ENCODE peak calls at places on chromosome 2, in nine cellular contexts. One of them, this sample, is unnamed.

GRCh38 chr2:2059199-2059598 is 271.9 kb downstream of the MYT1L start:
- DNase-seq in sigmoid colon: no peak
- DNase-seq in AG10803: no peak
- DNase-seq in dorsolateral prefrontal cortex: no peak
- DNase-seq in HFF-Myc: no peak
- DNase-seq in lower leg skin: no peak
- DNase-seq in fibroblast of mammary gland: no peak
- DNase-seq in brain microvascular endothelial cell: no peak
- DNase-seq in heart left ventricle: no peak
- DNase-seq in this sample: no peak

GRCh38 chr2:197181491-197181890 is 129.1 kb downstream of the ANKRD44 start:
- DNase-seq in fibroblast of mammary gland: peak; percentile 74
- DNase-seq in dorsolateral prefrontal cortex: no peak
- DNase-seq in HFF-Myc: no peak
- DNase-seq in lower leg skin: no peak
- DNase-seq in sigmoid colon: no peak
- DNase-seq in heart left ventricle: no peak
- DNase-seq in AG10803: no peak
- DNase-seq in brain microvascular endothelial cell: peak; percentile 60
- DNase-seq in this sample: no peak

GRCh38 chr2:238866656-238867277 is 18.9 kb downstream of the TWIST2 start:
- DNase-seq in lower leg skin: no peak
- DNase-seq in brain microvascular endothelial cell: no peak
- DNase-seq in AG10803: no peak
- DNase-seq in sigmoid colon: no peak
- DNase-seq in heart left ventricle: no peak
- DNase-seq in dorsolateral prefrontal cortex: no peak
- DNase-seq in HFF-Myc: no peak
- DNase-seq in fibroblast of mammary gland: no peak
- DNase-seq in this sample: no peak

GRCh38 chr2:14587119-14587518 is 45.4 kb upstream of the LRATD1 start:
- DNase-seq in fibroblast of mammary gland: no peak
- DNase-seq in AG10803: peak; percentile 48
- DNase-seq in dorsolateral prefrontal cortex: no peak
- DNase-seq in lower leg skin: no peak
- DNase-seq in sigmoid colon: no peak
- DNase-seq in HFF-Myc: no peak
- DNase-seq in heart left ventricle: no peak
- DNase-seq in brain microvascular endothelial cell: peak; percentile 1
- DNase-seq in this sample: no peak

GRCh38 chr2:138421971-138422335 is 79.6 kb upstream of the SPOPL start:
- DNase-seq in lower leg skin: peak; percentile 43
- DNase-seq in fibroblast of mammary gland: peak; percentile 74
- DNase-seq in HFF-Myc: no peak
- DNase-seq in AG10803: peak; percentile 83
- DNase-seq in brain microvascular endothelial cell: peak; percentile 53
- DNase-seq in dorsolateral prefrontal cortex: no peak
- DNase-seq in sigmoid colon: no peak
- DNase-seq in heart left ventricle: no peak
- DNase-seq in this sample: peak; percentile 57

GRCh38 chr2:172976076-172976579 is 99.5 kb upstream of the MAP3K20 start:
- DNase-seq in dorsolateral prefrontal cortex: no peak
- DNase-seq in fibroblast of mammary gland: no peak
- DNase-seq in HFF-Myc: no peak
- DNase-seq in heart left ventricle: no peak
- DNase-seq in AG10803: no peak
- DNase-seq in brain microvascular endothelial cell: no peak
- DNase-seq in sigmoid colon: no peak
- DNase-seq in lower leg skin: no peak
- DNase-seq in this sample: no peak

GRCh38 chr2:96143848-96144480 is 1.3 kb downstream of the DUSP2 start:
- DNase-seq in HFF-Myc: no peak
- DNase-seq in lower leg skin: no peak
- DNase-seq in brain microvascular endothelial cell: no peak
- DNase-seq in heart left ventricle: no peak
- DNase-seq in fibroblast of mammary gland: no peak
- DNase-seq in dorsolateral prefrontal cortex: peak; percentile 53
- DNase-seq in AG10803: no peak
- DNase-seq in sigmoid colon: peak; percentile 59
- DNase-seq in this sample: no peak

GRCh38 chr2:158629116-158629515 is 166.0 kb upstream of the DAPL1 start:
- DNase-seq in brain microvascular endothelial cell: no peak
- DNase-seq in sigmoid colon: no peak
- DNase-seq in HFF-Myc: no peak
- DNase-seq in lower leg skin: no peak
- DNase-seq in dorsolateral prefrontal cortex: no peak
- DNase-seq in AG10803: no peak
- DNase-seq in fibroblast of mammary gland: no peak
- DNase-seq in heart left ventricle: no peak
- DNase-seq in this sample: no peak

GRCh38 chr2:24237313-24237712 is 62.5 kb downstream of the FAM228A start:
- DNase-seq in lower leg skin: no peak
- DNase-seq in sigmoid colon: no peak
- DNase-seq in heart left ventricle: no peak
- DNase-seq in fibroblast of mammary gland: no peak
- DNase-seq in dorsolateral prefrontal cortex: no peak
- DNase-seq in AG10803: no peak
- DNase-seq in brain microvascular endothelial cell: no peak
- DNase-seq in HFF-Myc: no peak
- DNase-seq in this sample: no peak

GRCh38 chr2:240310645-240311044 is 124.8 kb upstream of the GPC1 start:
- DNase-seq in heart left ventricle: no peak
- DNase-seq in fibroblast of mammary gland: no peak
- DNase-seq in dorsolateral prefrontal cortex: no peak
- DNase-seq in brain microvascular endothelial cell: no peak
- DNase-seq in sigmoid colon: no peak
- DNase-seq in HFF-Myc: no peak
- DNase-seq in AG10803: no peak
- DNase-seq in lower leg skin: no peak
- DNase-seq in this sample: no peak

GRCh38 chr2:10221976-10222870 is 80.5 kb upstream of the HPCAL1 start:
- DNase-seq in HFF-Myc: no peak
- DNase-seq in AG10803: no peak
- DNase-seq in sigmoid colon: no peak
- DNase-seq in dorsolateral prefrontal cortex: no peak
- DNase-seq in heart left ventricle: no peak
- DNase-seq in brain microvascular endothelial cell: no peak
- DNase-seq in lower leg skin: no peak
- DNase-seq in fibroblast of mammary gland: no peak
- DNase-seq in this sample: no peak

GRCh38 chr2:10224734-10225133 is 78.0 kb upstream of the HPCAL1 start:
- DNase-seq in heart left ventricle: no peak
- DNase-seq in fibroblast of mammary gland: no peak
- DNase-seq in lower leg skin: no peak
- DNase-seq in AG10803: no peak
- DNase-seq in dorsolateral prefrontal cortex: no peak
- DNase-seq in HFF-Myc: no peak
- DNase-seq in brain microvascular endothelial cell: no peak
- DNase-seq in sigmoid colon: no peak
- DNase-seq in this sample: no peak

GRCh38 chr2:10225291-10226031 is 77.2 kb upstream of the HPCAL1 start:
- DNase-seq in dorsolateral prefrontal cortex: peak; percentile 43
- DNase-seq in brain microvascular endothelial cell: no peak
- DNase-seq in HFF-Myc: no peak
- DNase-seq in fibroblast of mammary gland: no peak
- DNase-seq in AG10803: no peak
- DNase-seq in lower leg skin: no peak
- DNase-seq in heart left ventricle: no peak
- DNase-seq in sigmoid colon: peak; percentile 47
- DNase-seq in this sample: no peak

GRCh38 chr2:10223471-10223870 is 79.2 kb upstream of the HPCAL1 start:
- DNase-seq in lower leg skin: no peak
- DNase-seq in heart left ventricle: no peak
- DNase-seq in fibroblast of mammary gland: no peak
- DNase-seq in HFF-Myc: no peak
- DNase-seq in dorsolateral prefrontal cortex: peak; percentile 28
- DNase-seq in brain microvascular endothelial cell: no peak
- DNase-seq in AG10803: no peak
- DNase-seq in sigmoid colon: no peak
- DNase-seq in this sample: no peak

DNA sequence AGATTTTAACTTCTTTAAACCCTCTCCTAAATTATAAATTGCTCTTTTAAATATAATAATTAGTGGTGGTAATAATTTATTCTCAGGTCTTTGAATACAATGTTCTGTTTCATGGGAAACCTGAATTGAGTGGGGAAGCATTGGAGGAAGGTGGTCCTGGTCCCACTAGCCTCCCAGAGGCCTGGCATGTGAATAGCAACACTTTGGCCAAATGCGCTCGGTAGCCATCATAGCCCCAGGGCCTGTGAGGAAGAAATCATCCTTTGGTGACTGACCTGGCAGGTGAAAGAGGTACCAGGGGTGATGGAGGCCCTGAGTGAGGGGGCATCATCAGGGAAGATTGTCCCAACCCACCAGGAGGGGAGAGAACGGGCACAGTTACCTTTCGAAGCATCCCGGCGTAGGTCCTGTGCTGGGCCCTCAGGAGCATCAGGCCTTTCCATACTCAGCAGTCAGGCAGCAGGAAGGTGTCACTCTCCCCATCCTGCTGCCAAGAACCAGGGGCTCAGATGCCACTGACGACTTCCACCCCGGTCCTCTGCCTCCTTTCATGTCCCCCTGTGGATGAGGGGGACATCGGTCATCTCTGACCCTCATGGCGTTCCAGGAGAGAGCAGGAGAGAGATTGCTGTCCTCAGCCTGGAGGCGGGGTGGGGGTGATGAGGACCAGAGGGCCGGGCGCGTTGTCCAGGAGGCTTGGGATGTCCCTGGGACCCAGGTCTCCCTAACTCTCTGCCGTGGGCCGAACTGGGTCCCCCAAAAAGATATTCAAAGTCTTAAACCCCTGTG is 78.6 kb upstream of the HPCAL1 start:
- DNase-seq in fibroblast of mammary gland: no peak
- DNase-seq in lower leg skin: no peak
- DNase-seq in dorsolateral prefrontal cortex: peak; percentile 20
- DNase-seq in sigmoid colon: no peak
- DNase-seq in AG10803: no peak
- DNase-seq in HFF-Myc: no peak
- DNase-seq in heart left ventricle: no peak
- DNase-seq in brain microvascular endothelial cell: no peak
- DNase-seq in this sample: no peak
- TF ChIP-seq CTCF in fibroblast of mammary gland: no peak
- TF ChIP-seq CTCF in lower leg skin: no peak
- TF ChIP-seq CTCF in dorsolateral prefrontal cortex: no peak
- TF ChIP-seq CTCF in sigmoid colon: no peak
- TF ChIP-seq CTCF in AG10803: no peak
- TF ChIP-seq CTCF in HFF-Myc: no peak
- TF ChIP-seq CTCF in heart left ventricle: no peak
- TF ChIP-seq CTCF in brain microvascular endothelial cell: no peak
- TF ChIP-seq CTCF in this sample: peak; percentile 5

GRCh38 chr2:234745347-234745746 is 206.5 kb upstream of the SH3BP4 start:
- DNase-seq in dorsolateral prefrontal cortex: no peak
- DNase-seq in fibroblast of mammary gland: no peak
- DNase-seq in AG10803: no peak
- DNase-seq in sigmoid colon: no peak
- DNase-seq in HFF-Myc: no peak
- DNase-seq in brain microvascular endothelial cell: no peak
- DNase-seq in heart left ventricle: no peak
- DNase-seq in lower leg skin: no peak
- DNase-seq in this sample: no peak
- H3K4me3 ChIP-seq in dorsolateral prefrontal cortex: no peak overlapping the region
- H3K4me3 ChIP-seq in fibroblast of mammary gland: no peak overlapping the region
- H3K4me3 ChIP-seq in AG10803: no peak overlapping the region
- H3K4me3 ChIP-seq in sigmoid colon: no peak overlapping the region
- H3K4me3 ChIP-seq in HFF-Myc: no peak overlapping the region
- H3K4me3 ChIP-seq in brain microvascular endothelial cell: no peak overlapping the region
- H3K4me3 ChIP-seq in heart left ventricle: no peak overlapping the region
- H3K4me3 ChIP-seq in lower leg skin: no peak overlapping the region
- H3K4me3 ChIP-seq in this sample: no peak overlapping the region

GRCh38 chr2:100482741-100483140 is 12.5 kb downstream of the NMS start:
- DNase-seq in HFF-Myc: no peak
- DNase-seq in brain microvascular endothelial cell: peak; percentile 5
- DNase-seq in sigmoid colon: no peak
- DNase-seq in AG10803: no peak
- DNase-seq in dorsolateral prefrontal cortex: no peak
- DNase-seq in heart left ventricle: no peak
- DNase-seq in lower leg skin: no peak
- DNase-seq in fibroblast of mammary gland: no peak
- DNase-seq in this sample: no peak
- TF ChIP-seq CTCF in HFF-Myc: peak; percentile 36
- TF ChIP-seq CTCF in brain microvascular endothelial cell: peak; percentile 46
- TF ChIP-seq CTCF in sigmoid colon: no peak
- TF ChIP-seq CTCF in AG10803: no peak
- TF ChIP-seq CTCF in dorsolateral prefrontal cortex: peak; percentile 23
- TF ChIP-seq CTCF in heart left ventricle: no peak
- TF ChIP-seq CTCF in lower leg skin: no peak
- TF ChIP-seq CTCF in fibroblast of mammary gland: peak; percentile 30
- TF ChIP-seq CTCF in this sample: no peak

GRCh38 chr2:177164584-177165052 is 48.0 kb upstream of the HNRNPA3 start:
- DNase-seq in HFF-Myc: no peak
- DNase-seq in heart left ventricle: peak; percentile 85
- DNase-seq in fibroblast of mammary gland: peak; percentile 80
- DNase-seq in AG10803: peak; percentile 74
- DNase-seq in lower leg skin: peak; percentile 89
- DNase-seq in sigmoid colon: peak; percentile 92
- DNase-seq in brain microvascular endothelial cell: peak; percentile 82
- DNase-seq in dorsolateral prefrontal cortex: peak; percentile 85
- DNase-seq in this sample: peak; percentile 50
- H3K4me3 ChIP-seq in HFF-Myc: peak overlapping the region; percentile 9
- H3K4me3 ChIP-seq in heart left ventricle: peak overlapping the region; percentile 50
- H3K4me3 ChIP-seq in fibroblast of mammary gland: peak overlapping the region; percentile 44
- H3K4me3 ChIP-seq in AG10803: peak overlapping the region; percentile 57
- H3K4me3 ChIP-seq in lower leg skin: no peak overlapping the region
- H3K4me3 ChIP-seq in sigmoid colon: peak overlapping the region; percentile 47
- H3K4me3 ChIP-seq in brain microvascular endothelial cell: peak overlapping the region; percentile 46
- H3K4me3 ChIP-seq in dorsolateral prefrontal cortex: peak overlapping the region; percentile 50
- H3K4me3 ChIP-seq in this sample: peak overlapping the region; percentile 9